ENCODE peak calls at places on chromosomes 16 and 17, in six cellular contexts. Y is lower lobe of right lung; F is CD8-positive, alpha-beta T cell; W is left lung; A is right atrium auricular region; M is transverse colon. Z is an unnamed sample.

GRCh38 chr16:9139965-9140364 is 48.5 kb downstream of the HAPSTR1 start:
- DNase-seq in Y (peak; percentile 20), W (no peak), A (no peak), F (no peak), M (no peak), Z (no peak)

GRCh38 chr17:73126716-73127473 is 34.4 kb upstream of the SLC39A11 start:
- DNase-seq in M (no peak), A (no peak), W (no peak), Y (no peak), F (no peak), Z (no peak)

GRCh38 chr17:50196826-50197225 is 4.6 kb downstream of the COL1A1 start:
- DNase-seq in W (no peak), A (no peak), M (no peak), Y (no peak), F (no peak), Z (no peak)

GRCh38 chr17:73969956-73970355 is 233.5 kb upstream of the RPL38 start:
- DNase-seq in Y (peak; percentile 81), M (peak; percentile 22), F (no peak), W (peak; percentile 66), A (no peak), Z (no peak)

GRCh38 chr16:2955438-2955778 is 8.7 kb upstream of the KREMEN2 start:
- DNase-seq in W (no peak), Y (no peak), A (no peak), F (no peak), M (no peak), Z (no peak)

GRCh38 chr17:62891659-62892058 is 74.4 kb upstream of the TANC2 start:
- DNase-seq in A (no peak), Y (no peak), F (no peak), W (no peak), M (no peak), Z (no peak)

GRCh38 chr17:75643033-75644017 is 10.1 kb downstream of the SMIM5 start:
- DNase-seq in W (no peak), M (no peak), A (no peak), Y (no peak), F (no peak), Z (peak; percentile 55)

GRCh38 chr17:41772218-41772585 is 14.3 kb downstream of the JUP start:
- DNase-seq in A (no peak), M (peak; percentile 90), W (peak; percentile 87), F (no peak), Y (peak; percentile 85), Z (peak; percentile 77)

GRCh38 chr16:47966325-47966724 is 189.5 kb downstream of the ABCC12 start:
- DNase-seq in Y (no peak), A (no peak), W (no peak), M (no peak), F (no peak), Z (no peak)

GRCh38 chr17:34728771-34729310 is 149.5 kb downstream of the TMEM132E start:
- DNase-seq in F (no peak), A (no peak), Y (no peak), M (no peak), W (no peak), Z (no peak)

GRCh38 chr16:81620029-81620428 is 159.1 kb upstream of the PLCG2 start:
- DNase-seq in F (no peak), Y (no peak), M (no peak), W (no peak), A (no peak), Z (no peak)

GRCh38 chr17:13437966-13438779 is 163.6 kb downstream of the HS3ST3A1 start:
- DNase-seq in F (no peak), Y (no peak), M (peak; percentile 61), W (no peak), A (no peak), Z (no peak)

GRCh38 chr17:79985361-79985760 is 50.3 kb downstream of the TBC1D16 start:
- DNase-seq in W (peak; percentile 59), A (no peak), F (no peak), Y (peak; percentile 27), M (no peak), Z (no peak)

GRCh38 chr16:88692861-88693260 is 6.6 kb upstream of the SNAI3 start:
- DNase-seq in A (no peak), F (no peak), Y (no peak), M (no peak), W (no peak), Z (no peak)

GRCh38 chr17:3845361-3845753 is 689 bp downstream of the NCBP3 start:
- DNase-seq in Y (no peak), F (peak; percentile 2), A (no peak), W (no peak), M (peak; percentile 24), Z (no peak)

GRCh38 chr16:82094942-82095540 is 60.0 kb downstream of the HSD17B2 start:
- DNase-seq in W (no peak), Y (no peak), M (no peak), F (no peak), A (no peak), Z (no peak)

GRCh38 chr17:79213305-79213704 is 138.7 kb downstream of the ENGASE start:
- DNase-seq in Y (no peak), M (no peak), A (no peak), W (peak; percentile 39), F (no peak), Z (no peak)

GRCh38 chr16:83549836-83550569 is 257.8 kb upstream of the HSBP1 start:
- DNase-seq in M (no peak), W (no peak), Y (no peak), F (no peak), A (no peak), Z (no peak)

DNA sequence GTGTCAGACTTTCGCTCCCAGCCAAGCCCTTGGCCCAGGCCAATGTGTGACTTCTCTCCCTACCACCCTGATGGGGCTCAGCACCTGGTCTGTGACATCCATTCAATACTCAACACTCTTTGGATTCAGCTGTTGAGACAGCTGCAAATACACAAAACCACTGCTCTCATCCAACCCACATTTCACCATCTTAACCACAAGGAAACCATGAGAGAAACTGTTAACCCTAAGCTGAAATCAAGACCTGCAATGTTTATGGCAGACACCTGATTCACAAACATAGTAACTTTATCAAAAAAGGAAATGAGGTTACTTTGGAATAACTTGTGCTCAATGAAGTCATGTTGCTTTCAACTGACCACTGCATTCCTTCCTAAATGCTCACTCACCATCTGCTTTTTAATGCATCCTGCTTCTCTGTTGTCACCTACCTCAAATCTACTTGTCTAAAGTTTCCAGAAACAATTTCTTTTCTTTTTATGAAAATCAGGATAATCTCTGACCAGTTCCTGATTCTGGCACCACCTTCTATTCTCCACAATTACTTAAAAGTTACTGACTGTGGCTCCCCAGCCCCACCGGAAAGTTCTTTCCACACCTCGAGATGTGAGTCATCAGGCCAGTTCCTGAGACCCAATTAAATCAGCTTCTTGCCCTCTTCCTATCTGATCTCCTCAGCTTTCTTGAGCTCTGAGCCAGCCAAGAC is 88.2 kb downstream of the NOG start:
- DNase-seq in Y (no peak), A (no peak), F (no peak), W (no peak), M (no peak), Z (no peak)
- H3K4me1 ChIP-seq in Y (no peaks in the 10 kb centered on the region), A (no peaks in the 10 kb centered on the region), F (peaks cover 37% of the 10 kb centered on the region), W (peaks cover 9% of the 10 kb centered on the region), M (peaks cover 9% of the 10 kb centered on the region), Z (peaks cover 3% of the 10 kb centered on the region)

DNA sequence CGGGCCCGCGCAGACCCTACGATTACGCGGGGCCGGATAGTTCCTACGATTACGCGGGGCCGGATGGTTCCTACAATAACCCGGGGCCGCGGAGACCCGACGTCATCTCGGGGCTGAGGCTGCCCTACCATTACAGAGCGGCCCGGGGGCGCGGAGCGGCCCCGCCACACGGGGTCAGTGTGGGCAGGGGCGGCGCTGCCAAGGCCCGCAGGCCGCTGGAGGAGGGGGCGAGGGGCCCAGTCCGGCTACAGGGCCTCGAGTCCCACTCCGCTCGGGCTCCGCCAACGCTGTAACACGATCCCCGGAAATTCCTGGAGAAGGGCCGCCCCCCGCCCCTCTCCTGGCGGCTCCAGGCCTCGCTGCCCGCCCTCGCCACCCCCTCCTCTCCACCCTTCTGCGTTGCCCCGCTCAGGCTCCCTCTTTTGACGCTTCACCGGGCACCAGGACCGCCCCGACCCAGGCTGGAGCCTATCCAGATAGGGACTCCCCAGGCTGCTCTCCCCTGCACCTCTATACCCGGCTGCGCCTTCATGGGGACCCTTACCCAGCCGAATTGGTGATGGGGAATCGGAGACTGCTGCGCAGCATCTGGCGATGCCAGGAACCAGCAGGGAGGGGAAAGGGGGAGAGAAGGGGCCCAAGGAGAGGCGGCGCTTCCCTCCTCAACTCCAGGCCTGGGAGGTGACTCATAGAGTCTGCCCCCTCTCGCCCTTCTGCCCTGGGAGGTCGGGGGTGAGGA is at the start of gene RAB34:
- DNase-seq in Y (peak; percentile 86), W (peak; percentile 89), M (peak; percentile 56), F (no peak), A (peak; percentile 86), Z (peak; percentile 59)
- TF ChIP-seq CTCF in Y (peak; percentile 25), W (no peak), M (peak; percentile 6), F (no peak), A (peak; percentile 61), Z (no peak)

GRCh38 chr16:71915350-71915749 is 20.0 kb downstream of the IST1 start:
- DNase-seq in W (no peak), A (no peak), F (no peak), Y (no peak), M (no peak), Z (no peak)

GRCh38 chr16:71916397-71916920 is 21.1 kb downstream of the IST1 start:
- DNase-seq in M (no peak), A (no peak), F (no peak), Y (no peak), W (no peak), Z (no peak)

GRCh38 chr16:71919033-71919432 is 23.7 kb downstream of the IST1 start:
- DNase-seq in W (no peak), A (no peak), F (no peak), Y (no peak), M (peak; percentile 22), Z (no peak)

GRCh38 chr16:71920658-71921057 is 25.3 kb downstream of the IST1 start:
- DNase-seq in Y (no peak), F (no peak), M (no peak), A (no peak), W (no peak), Z (no peak)

DNA sequence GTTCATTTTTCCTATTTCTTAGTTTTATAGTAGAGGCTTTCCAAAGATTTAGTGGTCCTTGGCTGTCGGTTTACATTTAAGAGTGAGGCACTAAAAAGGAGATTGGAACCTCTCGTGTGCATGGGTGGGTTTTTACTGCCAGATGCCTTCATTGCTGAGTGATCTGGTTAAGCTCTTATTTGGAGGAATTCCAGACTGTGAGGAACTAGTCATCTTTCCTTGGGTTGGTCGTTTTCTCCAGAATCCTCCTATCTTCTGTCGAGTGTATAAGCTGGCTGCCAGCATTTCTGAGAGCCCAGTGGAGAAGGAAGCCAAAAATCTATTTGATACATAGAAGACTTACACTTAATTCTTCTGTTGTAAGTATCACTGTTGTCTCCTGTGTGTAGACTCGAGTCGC is 22.6 kb downstream of the IST1 start:
- DNase-seq in A (no peak), W (no peak), M (no peak), Y (no peak), F (no peak), Z (no peak)
- H3K4me3 ChIP-seq in A (no peak overlapping the region), W (no peak overlapping the region), M (no peak overlapping the region), Y (no peak overlapping the region), F (no peak overlapping the region), Z (no peak overlapping the region)

DNA sequence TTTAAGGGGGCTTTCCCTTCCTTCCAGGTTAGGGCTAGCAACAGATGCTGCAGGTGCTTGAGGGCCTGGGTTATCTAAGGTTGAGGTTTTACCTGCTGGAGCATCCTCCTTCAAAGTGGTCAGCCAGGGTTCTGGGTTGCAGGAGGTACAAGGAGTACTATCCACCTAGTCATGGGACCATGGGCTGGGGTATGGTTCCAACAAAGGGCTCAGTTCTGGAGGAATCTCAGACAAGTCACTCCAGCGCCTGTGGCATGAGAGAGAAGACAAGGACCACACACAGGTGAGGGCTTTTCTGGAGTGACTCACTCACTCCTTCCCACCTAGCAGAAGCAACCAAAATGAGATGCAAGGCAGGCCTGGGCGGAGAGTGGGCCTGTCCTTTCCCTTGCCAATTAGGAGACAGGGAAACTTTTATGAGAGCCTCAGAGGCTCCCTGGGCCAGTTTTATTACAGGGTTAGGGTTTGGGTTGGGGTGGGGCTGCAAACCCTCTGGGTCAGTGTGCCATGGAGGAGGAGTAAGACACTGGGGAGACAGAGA is 2.2 kb downstream of the MYO19 start:
- DNase-seq in W (no peak), A (no peak), F (no peak), M (no peak), Y (no peak), Z (no peak)
- H3K4me1 ChIP-seq in W (no peaks in the 10 kb centered on the region), A (no peaks in the 10 kb centered on the region), F (peaks cover 11% of the 10 kb centered on the region), M (peaks cover 18% of the 10 kb centered on the region), Y (peaks cover 10% of the 10 kb centered on the region), Z (no peaks in the 10 kb centered on the region)

Z was measured in pancreas.